ENCODE peak calls at places on chromosomes 2 and 18, in seven cellular contexts. L is effector CD4-positive, alpha-beta T cell; I is right cardiac atrium; Z is NCI-H748 treated with DMSO at 0.1 percent for 48 hours; P is stimulated activated CD4-positive, alpha-beta T cell treated with anti-CD3 and anti-CD28 coated beads, Interleukin-15, amount 100 ng/mL, for 1 hour; H is NCI-H524; F is H54. U is an unnamed sample.

GRCh38 chr2:163341426-163341825 is 394.4 kb downstream of the FIGN start:
- DNase-seq in L (no peak), Z (no peak), H (no peak), F (no peak), P (no peak), I (no peak), U (no peak)

GRCh38 chr18:67639872-67640271 is 123.4 kb upstream of the DSEL start:
- DNase-seq in H (no peak), I (no peak), F (no peak), L (no peak), P (no peak), Z (no peak), U (no peak)

GRCh38 chr2:27085670-27086089 is 892 bp upstream of the KHK start:
- DNase-seq in F (peak; percentile 57), H (peak; percentile 73), I (peak; percentile 94), L (no peak), Z (peak; percentile 4), P (no peak), U (no peak)

GRCh38 chr2:38497670-38498037 is 105.1 kb downstream of the HNRNPLL start:
- DNase-seq in F (no peak), H (no peak), Z (peak; percentile 52), I (no peak), L (no peak), P (no peak), U (no peak)

GRCh38 chr2:152491139-152491472 is 156.1 kb downstream of the FMNL2 start:
- DNase-seq in F (no peak), L (no peak), Z (no peak), P (no peak), I (peak; percentile 80), H (no peak), U (no peak)

GRCh38 chr2:22904126-22904684 is 480.8 kb upstream of the KLHL29 start:
- DNase-seq in L (no peak), F (peak; percentile 17), P (no peak), I (peak; percentile 59), Z (no peak), H (peak; percentile 54), U (no peak)

GRCh38 chr18:43789234-43790000 is 512.1 kb upstream of the SYT4 start:
- DNase-seq in I (no peak), F (no peak), H (peak; percentile 29), P (no peak), L (no peak), Z (peak; percentile 81), U (peak; percentile 12)

GRCh38 chr18:54023471-54023870 is 201.0 kb downstream of the MBD2 start:
- DNase-seq in F (peak; percentile 23), H (no peak), I (no peak), P (no peak), Z (no peak), L (no peak), U (no peak)

GRCh38 chr18:51278045-51278649 is 80.7 kb upstream of the MEX3C start:
- DNase-seq in H (peak; percentile 63), Z (peak; percentile 62), P (no peak), L (no peak), I (peak; percentile 42), F (peak; percentile 30), U (no peak)

GRCh38 chr2:172251231-172251630 is 148.5 kb upstream of the DLX2 start:
- DNase-seq in P (no peak), L (no peak), H (no peak), Z (no peak), I (no peak), F (no peak), U (no peak)

GRCh38 chr2:24049485-24050021 is at the start of gene FKBP1B:
- DNase-seq in P (no peak), I (peak; percentile 85), F (peak; percentile 47), Z (peak; percentile 92), L (peak; percentile 39), H (peak; percentile 78), U (no peak)

U was measured in epithelial cell of proximal tubule.